ENCODE peak calls at places on chromosomes 6 and 20, in ten cellular contexts. N is tibial artery; F is PC-3; P is adrenal gland; J is breast epithelium; V is CD8-positive, alpha-beta T cell; M is mesenchymal stem cell; U is right lobe of liver; S is stomach; C is NT2/D1. O is an unnamed sample.
A peak's percentile ranks its signal among the peaks of the same experiment; 100 is the strongest.

GRCh38 chr6:104531591-104531990 is 328.1 kb downstream of the HACE1 start:
- DNase-seq in M (no peak), S (no peak), J (no peak), P (no peak), N (no peak), F (no peak), U (no peak), C (no peak), V (no peak), O (no peak)

GRCh38 chr6:3233321-3233720 is 5.9 kb upstream of the TUBB2B start:
- DNase-seq in N (no peak), J (no peak), C (no peak), F (no peak), V (no peak), P (no peak), S (no peak), U (no peak), M (no peak), O (no peak)

GRCh38 chr20:50294164-50295088 is 103.8 kb downstream of the CEBPB start:
- DNase-seq in F (no peak), U (peak; percentile 32), C (no peak), S (no peak), V (no peak), P (no peak), N (no peak), J (no peak), M (peak; percentile 39), O (no peak)

GRCh38 chr6:116287668-116288282 is 8.0 kb upstream of the TSPYL1 start:
- DNase-seq in U (no peak), N (no peak), C (peak; percentile 18), V (no peak), M (peak; percentile 70), S (no peak), F (peak; percentile 64), P (no peak), J (no peak), O (no peak)

GRCh38 chr20:10641467-10641866 is 32.3 kb downstream of the JAG1 start:
- DNase-seq in S (no peak), J (no peak), C (no peak), U (no peak), P (no peak), N (no peak), F (no peak), M (no peak), V (no peak), O (no peak)

GRCh38 chr6:31870385-31870921 is 7.8 kb upstream of the NEU1 start:
- DNase-seq in S (no peak), F (no peak), V (no peak), P (peak; percentile 80), N (no peak), C (no peak), U (no peak), J (no peak), M (no peak), O (no peak)

GRCh38 chr6:16540804-16541752 is 220.2 kb downstream of the ATXN1 start:
- DNase-seq in P (peak; percentile 24), U (no peak), N (peak; percentile 89), C (no peak), S (no peak), J (no peak), F (no peak), V (no peak), M (no peak), O (no peak)

GRCh38 chr6:37077459-37078296 is 72.2 kb downstream of the FGD2 start:
- DNase-seq in V (no peak), C (no peak), U (no peak), N (peak; percentile 82), J (peak; percentile 77), S (peak; percentile 42), P (peak; percentile 57), M (peak; percentile 84), F (no peak), O (peak; percentile 95)

GRCh38 chr20:62876826-62877728 is 15.5 kb upstream of the TCFL5 start:
- DNase-seq in S (no peak), F (no peak), C (no peak), U (peak; percentile 56), M (no peak), J (peak; percentile 58), V (no peak), N (peak; percentile 93), P (peak; percentile 82), O (peak; percentile 90)

GRCh38 chr20:47502271-47502730 is 614 bp downstream of the NCOA3 start:
- DNase-seq in C (no peak), F (no peak), M (peak; percentile 40), N (peak; percentile 68), J (no peak), V (peak; percentile 7), U (no peak), S (no peak), P (peak; percentile 30), O (peak; percentile 60)

GRCh38 chr6:123804771-123805540 is 1.3 kb downstream of the NKAIN2 start:
- DNase-seq in F (no peak), N (no peak), P (no peak), J (no peak), M (no peak), C (no peak), V (no peak), S (no peak), U (no peak), O (no peak)

GRCh38 chr6:156842598-156843250 is 65.5 kb downstream of the ARID1B start:
- DNase-seq in J (no peak), S (no peak), N (no peak), F (no peak), C (no peak), M (no peak), U (no peak), P (no peak), V (no peak), O (no peak)

GRCh38 chr6:33201147-33201545 is 479 bp downstream of the SLC39A7 start:
- DNase-seq in F (no peak), S (no peak), U (no peak), V (no peak), C (no peak), N (no peak), J (no peak), M (no peak), P (no peak), O (no peak)

GRCh38 chr6:158312165-158312564 is at the start of gene TULP4:
- DNase-seq in C (no peak), F (no peak), J (no peak), U (no peak), M (no peak), V (no peak), S (no peak), P (no peak), N (no peak), O (no peak)

GRCh38 chr6:158313989-158314388 is 1.7 kb downstream of the TULP4 start:
- DNase-seq in P (no peak), S (no peak), V (no peak), J (no peak), C (no peak), U (peak; percentile 30), F (no peak), M (no peak), N (no peak), O (no peak)

GRCh38 chr6:158309814-158310213 is 2.5 kb upstream of the TULP4 start:
- DNase-seq in N (no peak), U (no peak), V (no peak), S (no peak), P (no peak), M (no peak), C (no peak), F (no peak), J (no peak), O (no peak)

GRCh38 chr6:158312672-158313397 is 570 bp downstream of the TULP4 start:
- DNase-seq in U (no peak), P (no peak), M (no peak), S (no peak), V (no peak), F (no peak), N (no peak), J (no peak), C (no peak), O (no peak)

GRCh38 chr6:158311193-158311592 is 1.1 kb upstream of the TULP4 start:
- DNase-seq in P (no peak), V (no peak), N (no peak), M (no peak), F (no peak), C (no peak), U (no peak), S (no peak), J (no peak), O (no peak)
- H3K4me3 ChIP-seq in P (no peak overlapping the region), V (no peak overlapping the region), N (no peak overlapping the region), M (no peak overlapping the region), F (no peak overlapping the region), C (no peak overlapping the region), U (no peak overlapping the region), S (no peak overlapping the region), J (no peak overlapping the region), O (no peak overlapping the region)

GRCh38 chr6:71496018-71496800 is 207.6 kb downstream of the OGFRL1 start:
- DNase-seq in F (no peak), N (no peak), M (peak; percentile 58), S (no peak), P (no peak), V (no peak), U (no peak), J (no peak), C (no peak), O (no peak)
- H3K4me3 ChIP-seq in F (no peak overlapping the region), N (peak overlapping the region; percentile 50), M (no peak overlapping the region), S (peak overlapping the region; percentile 26), P (peak overlapping the region; percentile 37), V (no peak overlapping the region), U (no peak overlapping the region), J (peak overlapping the region; percentile 18), C (no peak overlapping the region), O (peak overlapping the region; percentile 17)

GRCh38 chr6:24356310-24357035 is 1.4 kb downstream of the DCDC2 start:
- DNase-seq in P (no peak), N (no peak), M (no peak), J (no peak), U (no peak), F (no peak), S (no peak), C (no peak), V (no peak), O (no peak)

GRCh38 chr6:24355422-24355821 is 2.4 kb downstream of the DCDC2 start:
- DNase-seq in M (no peak), J (no peak), V (no peak), U (no peak), F (no peak), N (no peak), S (no peak), C (no peak), P (no peak), O (no peak)

GRCh38 chr6:24358219-24358821 is 461 bp upstream of the DCDC2 start:
- DNase-seq in M (no peak), U (no peak), V (no peak), C (no peak), J (no peak), P (peak; percentile 37), F (no peak), N (no peak), S (no peak), O (no peak)

GRCh38 chr6:24359640-24360454 is 2.0 kb upstream of the DCDC2 start:
- DNase-seq in V (peak; percentile 63), P (peak; percentile 81), J (peak; percentile 60), F (peak; percentile 93), U (peak; percentile 57), N (peak; percentile 72), C (peak; percentile 47), M (peak; percentile 91), S (peak; percentile 72), O (peak; percentile 70)

GRCh38 chr6:24357336-24358218 is at the start of gene DCDC2:
- DNase-seq in N (no peak), P (peak; percentile 43), C (no peak), S (peak; percentile 82), U (peak; percentile 56), V (no peak), M (no peak), F (no peak), J (peak; percentile 66), O (peak; percentile 71)
- H3K4me3 ChIP-seq in N (peak within 1 kb of the TSS; percentile 44), P (peak within 1 kb of the TSS; percentile 44), C (no peak within 1 kb of the TSS), S (peak within 1 kb of the TSS; percentile 49), U (peak within 1 kb of the TSS; percentile 46), V (peak within 1 kb of the TSS; percentile 54), M (no peak within 1 kb of the TSS), F (no peak within 1 kb of the TSS), J (peak within 1 kb of the TSS; percentile 14), O (peak within 1 kb of the TSS; percentile 35)

GRCh38 chr6:4677011-4677750 is 99.0 kb upstream of the CDYL start:
- DNase-seq in S (no peak), J (no peak), V (no peak), N (no peak), F (no peak), C (no peak), U (no peak), P (no peak), M (no peak), O (no peak)
- H3K4me3 ChIP-seq in S (no peak overlapping the region), J (no peak overlapping the region), V (no peak overlapping the region), N (no peak overlapping the region), F (no peak overlapping the region), C (no peak overlapping the region), U (no peak overlapping the region), P (no peak overlapping the region), M (no peak overlapping the region), O (no peak overlapping the region)